ENCODE peak calls at places on chromosomes 5 and 9, in eight cellular contexts. One of them, this sample, is unnamed.
A peak's percentile ranks its signal among the peaks of the same experiment; 100 is the strongest.

GRCh38 chr5:41043109-41043747 is 27.9 kb downstream of the MROH2B start:
- DNase-seq in ovary: no peak
- DNase-seq in A549: no peak
- DNase-seq in SK-N-SH: no peak
- DNase-seq in stomach: no peak
- DNase-seq in tibial nerve: no peak
- DNase-seq in sigmoid colon: no peak
- DNase-seq in K562: no peak
- DNase-seq in this sample: peak; percentile 8

GRCh38 chr9:107147134-107147533 is 135.9 kb upstream of the RAD23B start:
- DNase-seq in ovary: no peak
- DNase-seq in A549: no peak
- DNase-seq in SK-N-SH: no peak
- DNase-seq in stomach: no peak
- DNase-seq in tibial nerve: no peak
- DNase-seq in sigmoid colon: no peak
- DNase-seq in K562: no peak
- DNase-seq in this sample: no peak

GRCh38 chr5:52491829-52492217 is 295.9 kb upstream of the ITGA1 start:
- DNase-seq in ovary: no peak
- DNase-seq in A549: no peak
- DNase-seq in SK-N-SH: no peak
- DNase-seq in stomach: no peak
- DNase-seq in tibial nerve: no peak
- DNase-seq in sigmoid colon: no peak
- DNase-seq in K562: no peak
- DNase-seq in this sample: no peak

GRCh38 chr5:19605846-19606407 is 382.1 kb downstream of the CDH18 start:
- DNase-seq in ovary: no peak
- DNase-seq in A549: no peak
- DNase-seq in SK-N-SH: no peak
- DNase-seq in stomach: no peak
- DNase-seq in tibial nerve: no peak
- DNase-seq in sigmoid colon: no peak
- DNase-seq in K562: no peak
- DNase-seq in this sample: no peak

GRCh38 chr5:113118298-113118697 is 141.7 kb downstream of the DCP2 start:
- DNase-seq in ovary: no peak
- DNase-seq in A549: no peak
- DNase-seq in SK-N-SH: peak; percentile 60
- DNase-seq in stomach: no peak
- DNase-seq in tibial nerve: no peak
- DNase-seq in sigmoid colon: no peak
- DNase-seq in K562: no peak
- DNase-seq in this sample: no peak

GRCh38 chr5:80885698-80886000 is 74.5 kb upstream of the RASGRF2 start:
- DNase-seq in ovary: no peak
- DNase-seq in A549: peak; percentile 22
- DNase-seq in SK-N-SH: no peak
- DNase-seq in stomach: no peak
- DNase-seq in tibial nerve: no peak
- DNase-seq in sigmoid colon: no peak
- DNase-seq in K562: no peak
- DNase-seq in this sample: no peak

GRCh38 chr9:106921989-106922388 is 59.0 kb downstream of the ZNF462 start:
- DNase-seq in ovary: no peak
- DNase-seq in A549: no peak
- DNase-seq in SK-N-SH: no peak
- DNase-seq in stomach: no peak
- DNase-seq in tibial nerve: no peak
- DNase-seq in sigmoid colon: no peak
- DNase-seq in K562: no peak
- DNase-seq in this sample: no peak

GRCh38 chr5:103526164-103526915 is 36.2 kb downstream of the NUDT12 start:
- DNase-seq in ovary: no peak
- DNase-seq in A549: no peak
- DNase-seq in SK-N-SH: no peak
- DNase-seq in stomach: no peak
- DNase-seq in tibial nerve: no peak
- DNase-seq in sigmoid colon: no peak
- DNase-seq in K562: no peak
- DNase-seq in this sample: no peak

GRCh38 chr9:114372971-114373591 is 14.7 kb downstream of the AKNA start:
- DNase-seq in ovary: no peak
- DNase-seq in A549: no peak
- DNase-seq in SK-N-SH: no peak
- DNase-seq in stomach: peak; percentile 69
- DNase-seq in tibial nerve: no peak
- DNase-seq in sigmoid colon: peak; percentile 81
- DNase-seq in K562: no peak
- DNase-seq in this sample: peak; percentile 83

DNA sequence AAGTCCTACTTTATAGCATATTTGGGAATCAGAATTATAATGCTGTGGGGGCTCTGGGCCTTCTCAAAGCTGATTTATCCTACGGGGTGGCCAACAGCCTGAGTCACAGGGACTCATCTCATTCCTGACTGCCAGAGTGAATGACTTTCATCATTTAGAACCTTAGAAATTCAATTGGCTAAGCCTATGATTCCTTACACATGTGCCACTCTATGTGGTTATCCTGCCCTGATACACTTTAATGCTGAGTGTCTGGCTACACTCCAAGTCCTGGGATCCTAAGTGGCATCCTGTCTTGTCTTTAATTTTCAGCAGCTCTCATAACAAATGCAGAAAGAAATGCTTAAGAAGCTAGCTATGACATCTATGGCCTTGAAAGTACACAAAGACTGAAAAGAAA is 75.2 kb upstream of the FREM1 start:
- DNase-seq in ovary: no peak
- DNase-seq in A549: no peak
- DNase-seq in SK-N-SH: no peak
- DNase-seq in stomach: no peak
- DNase-seq in tibial nerve: no peak
- DNase-seq in sigmoid colon: no peak
- DNase-seq in K562: no peak
- DNase-seq in this sample: no peak
- TF ChIP-seq EP300 in ovary: no peak
- TF ChIP-seq EP300 in A549: no peak
- TF ChIP-seq EP300 in SK-N-SH: no peak
- TF ChIP-seq EP300 in stomach: no peak
- TF ChIP-seq EP300 in tibial nerve: no peak
- TF ChIP-seq EP300 in sigmoid colon: no peak
- TF ChIP-seq EP300 in K562: no peak
- TF ChIP-seq EP300 in this sample: no peak

GRCh38 chr5:78546597-78546996 is 102.0 kb downstream of the LHFPL2 start:
- DNase-seq in ovary: peak; percentile 1
- DNase-seq in A549: no peak
- DNase-seq in SK-N-SH: no peak
- DNase-seq in stomach: no peak
- DNase-seq in tibial nerve: no peak
- DNase-seq in sigmoid colon: peak; percentile 11
- DNase-seq in K562: no peak
- DNase-seq in this sample: no peak

GRCh38 chr5:78547731-78548189 is 100.8 kb downstream of the LHFPL2 start:
- DNase-seq in ovary: peak; percentile 94
- DNase-seq in A549: no peak
- DNase-seq in SK-N-SH: no peak
- DNase-seq in stomach: no peak
- DNase-seq in tibial nerve: peak; percentile 77
- DNase-seq in sigmoid colon: peak; percentile 96
- DNase-seq in K562: no peak
- DNase-seq in this sample: peak; percentile 55

GRCh38 chr5:78545406-78545805 is 103.2 kb downstream of the LHFPL2 start:
- DNase-seq in ovary: no peak
- DNase-seq in A549: no peak
- DNase-seq in SK-N-SH: no peak
- DNase-seq in stomach: no peak
- DNase-seq in tibial nerve: no peak
- DNase-seq in sigmoid colon: peak; percentile 17
- DNase-seq in K562: no peak
- DNase-seq in this sample: no peak

GRCh38 chr5:78548216-78548615 is 100.4 kb downstream of the LHFPL2 start:
- DNase-seq in ovary: no peak
- DNase-seq in A549: no peak
- DNase-seq in SK-N-SH: peak; percentile 71
- DNase-seq in stomach: no peak
- DNase-seq in tibial nerve: no peak
- DNase-seq in sigmoid colon: no peak
- DNase-seq in K562: no peak
- DNase-seq in this sample: no peak

GRCh38 chr5:78547171-78547570 is 101.4 kb downstream of the LHFPL2 start:
- DNase-seq in ovary: no peak
- DNase-seq in A549: no peak
- DNase-seq in SK-N-SH: no peak
- DNase-seq in stomach: no peak
- DNase-seq in tibial nerve: no peak
- DNase-seq in sigmoid colon: peak; percentile 83
- DNase-seq in K562: no peak
- DNase-seq in this sample: no peak
- H3K4me1 ChIP-seq in ovary: peaks cover 21% of the 10 kb centered on the region
- H3K4me1 ChIP-seq in A549: peaks cover 24% of the 10 kb centered on the region
- H3K4me1 ChIP-seq in SK-N-SH: peaks cover 6% of the 10 kb centered on the region
- H3K4me1 ChIP-seq in stomach: peaks cover 16% of the 10 kb centered on the region
- H3K4me1 ChIP-seq in tibial nerve: peaks cover 40% of the 10 kb centered on the region
- H3K4me1 ChIP-seq in sigmoid colon: peaks cover 60% of the 10 kb centered on the region
- H3K4me1 ChIP-seq in K562: no peaks in the 10 kb centered on the region
- H3K4me1 ChIP-seq in this sample: peaks cover 10% of the 10 kb centered on the region

DNA sequence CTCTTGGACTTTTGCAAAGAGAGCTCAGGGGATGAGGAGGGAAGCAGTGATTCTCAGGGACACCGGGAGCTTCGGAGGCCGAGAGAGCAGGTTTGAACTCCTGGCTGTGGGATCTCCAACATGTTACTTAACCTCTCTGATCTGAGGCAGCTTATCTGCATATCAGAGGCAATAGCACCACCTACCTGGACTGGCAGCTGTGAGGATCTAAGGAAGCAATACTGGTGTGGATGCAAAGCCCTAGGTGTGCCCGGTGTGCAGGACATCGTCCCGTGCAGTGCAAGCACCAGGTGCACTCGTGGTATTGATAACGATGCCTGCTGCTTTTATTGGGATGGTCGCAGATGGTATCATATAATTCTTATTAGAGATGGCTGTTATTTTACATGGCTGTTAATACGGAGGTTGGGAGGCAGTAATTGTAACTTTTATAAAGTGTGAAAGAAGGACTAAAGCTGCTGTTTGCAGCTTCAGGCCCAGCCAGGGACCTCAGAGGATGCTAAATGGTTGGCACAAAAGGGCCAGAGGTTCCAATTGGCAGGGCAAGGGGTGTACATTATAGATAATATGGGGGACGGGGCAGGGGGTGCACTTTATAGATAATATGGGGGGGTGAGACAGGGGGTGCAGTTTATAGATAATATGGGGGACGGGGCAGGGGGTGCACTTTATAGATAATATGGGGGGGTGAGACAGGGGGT is 14.9 kb downstream of the COL5A1 start:
- DNase-seq in ovary: no peak
- DNase-seq in A549: peak; percentile 71
- DNase-seq in SK-N-SH: no peak
- DNase-seq in stomach: no peak
- DNase-seq in tibial nerve: no peak
- DNase-seq in sigmoid colon: peak; percentile 37
- DNase-seq in K562: no peak
- DNase-seq in this sample: no peak
- TF ChIP-seq CTCF in ovary: no peak
- TF ChIP-seq CTCF in A549: peak; percentile 47
- TF ChIP-seq CTCF in SK-N-SH: no peak
- TF ChIP-seq CTCF in stomach: no peak
- TF ChIP-seq CTCF in tibial nerve: no peak
- TF ChIP-seq CTCF in sigmoid colon: no peak
- TF ChIP-seq CTCF in K562: no peak
- TF ChIP-seq CTCF in this sample: no peak

GRCh38 chr9:94916956-94917355 is 190.5 kb downstream of the AOPEP start:
- DNase-seq in ovary: no peak
- DNase-seq in A549: no peak
- DNase-seq in SK-N-SH: no peak
- DNase-seq in stomach: no peak
- DNase-seq in tibial nerve: no peak
- DNase-seq in sigmoid colon: no peak
- DNase-seq in K562: no peak
- DNase-seq in this sample: no peak
- TF ChIP-seq EP300 in ovary: no peak
- TF ChIP-seq EP300 in A549: no peak
- TF ChIP-seq EP300 in SK-N-SH: no peak
- TF ChIP-seq EP300 in stomach: no peak
- TF ChIP-seq EP300 in tibial nerve: no peak
- TF ChIP-seq EP300 in sigmoid colon: no peak
- TF ChIP-seq EP300 in K562: no peak
- TF ChIP-seq EP300 in this sample: no peak

GRCh38 chr5:149940941-149941644 is 3.5 kb downstream of the PDE6A start:
- DNase-seq in ovary: no peak
- DNase-seq in A549: no peak
- DNase-seq in SK-N-SH: no peak
- DNase-seq in stomach: no peak
- DNase-seq in tibial nerve: no peak
- DNase-seq in sigmoid colon: no peak
- DNase-seq in K562: no peak
- DNase-seq in this sample: no peak

GRCh38 chr5:149939572-149939971 is 5.0 kb downstream of the PDE6A start:
- DNase-seq in ovary: no peak
- DNase-seq in A549: peak; percentile 29
- DNase-seq in SK-N-SH: no peak
- DNase-seq in stomach: no peak
- DNase-seq in tibial nerve: no peak
- DNase-seq in sigmoid colon: no peak
- DNase-seq in K562: no peak
- DNase-seq in this sample: no peak

GRCh38 chr5:149938791-149939358 is 5.7 kb downstream of the PDE6A start:
- DNase-seq in ovary: no peak
- DNase-seq in A549: peak; percentile 94
- DNase-seq in SK-N-SH: no peak
- DNase-seq in stomach: no peak
- DNase-seq in tibial nerve: no peak
- DNase-seq in sigmoid colon: no peak
- DNase-seq in K562: no peak
- DNase-seq in this sample: no peak

GRCh38 chr5:149941795-149942194 is 2.8 kb downstream of the PDE6A start:
- DNase-seq in ovary: no peak
- DNase-seq in A549: no peak
- DNase-seq in SK-N-SH: no peak
- DNase-seq in stomach: no peak
- DNase-seq in tibial nerve: no peak
- DNase-seq in sigmoid colon: no peak
- DNase-seq in K562: no peak
- DNase-seq in this sample: no peak

DNA sequence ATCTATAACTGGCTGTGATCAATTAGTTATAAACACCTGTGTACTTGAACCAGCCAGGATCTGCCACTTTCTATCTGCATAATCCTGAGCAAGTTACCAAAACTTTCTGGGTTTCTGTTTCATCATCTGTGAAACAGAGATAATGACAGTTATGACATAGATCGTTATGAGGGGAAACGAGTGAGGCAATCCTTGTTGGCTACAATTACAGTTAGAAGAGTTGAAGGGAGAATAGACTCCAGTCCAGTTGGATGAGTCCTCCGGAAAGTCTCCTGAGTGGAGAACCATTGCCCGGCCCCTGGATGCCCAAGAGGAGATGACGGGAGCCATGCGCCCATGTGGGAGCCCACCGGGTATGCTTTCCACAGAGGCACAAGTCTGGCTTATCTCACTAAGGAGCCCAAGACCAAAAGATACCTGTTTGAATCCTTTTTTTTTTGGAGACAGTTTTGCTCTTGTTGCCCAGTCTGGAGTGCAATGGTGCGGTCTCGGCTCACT is 4.5 kb downstream of the PDE6A start:
- DNase-seq in ovary: no peak
- DNase-seq in A549: no peak
- DNase-seq in SK-N-SH: no peak
- DNase-seq in stomach: no peak
- DNase-seq in tibial nerve: no peak
- DNase-seq in sigmoid colon: no peak
- DNase-seq in K562: no peak
- DNase-seq in this sample: no peak
- H3K4me1 ChIP-seq in ovary: no peaks in the 10 kb centered on the region
- H3K4me1 ChIP-seq in A549: peaks cover 74% of the 10 kb centered on the region
- H3K4me1 ChIP-seq in SK-N-SH: peaks cover 37% of the 10 kb centered on the region
- H3K4me1 ChIP-seq in stomach: no peaks in the 10 kb centered on the region
- H3K4me1 ChIP-seq in tibial nerve: peaks cover 4% of the 10 kb centered on the region
- H3K4me1 ChIP-seq in sigmoid colon: no peaks in the 10 kb centered on the region
- H3K4me1 ChIP-seq in K562: peaks cover 29% of the 10 kb centered on the region
- H3K4me1 ChIP-seq in this sample: peaks cover 14% of the 10 kb centered on the region

This sample was measured in transverse colon.